ENCODE peak calls at places on chromosomes 7 and 10, in four cellular contexts. N is GM23338, F is SK-N-SH, R is GM23248. U is an unnamed sample.

GRCh38 chr10:125076121-125076825 is 84.1 kb downstream of the CTBP2 start:
- DNase-seq in N (no peak), R (no peak), F (no peak), U (no peak)

GRCh38 chr7:150856303-150857275 is 4.3 kb downstream of the AOC1 start:
- DNase-seq in N (no peak), F (no peak), R (no peak), U (no peak)

GRCh38 chr10:72720814-72721665 is 29.1 kb downstream of the MCU start:
- DNase-seq in N (no peak), F (no peak), R (peak; percentile 32), U (no peak)

GRCh38 chr10:110558034-110558433 is 9.5 kb upstream of the SMC3 start:
- DNase-seq in F (no peak), R (no peak), N (no peak), U (no peak)

GRCh38 chr10:114776908-114777307 is 44.7 kb upstream of the FHIP2A start:
- DNase-seq in R (no peak), F (no peak), N (no peak), U (no peak)

GRCh38 chr10:74179124-74179710 is 28.2 kb downstream of the ADK start:
- DNase-seq in N (no peak), F (no peak), R (peak; percentile 30), U (no peak)

GRCh38 chr7:155398944-155399343 is 59.0 kb upstream of the EN2 start:
- DNase-seq in F (peak; percentile 69), N (no peak), R (no peak), U (peak; percentile 66)

GRCh38 chr7:3333861-3334260 is 32.8 kb downstream of the SDK1 start:
- DNase-seq in F (no peak), R (no peak), N (no peak), U (no peak)

GRCh38 chr10:72389022-72389421 is 34.3 kb upstream of the DNAJB12 start:
- DNase-seq in N (no peak), R (no peak), F (no peak), U (no peak)

GRCh38 chr7:136956671-136957070 is 88.2 kb downstream of the CHRM2 start:
- DNase-seq in N (no peak), R (no peak), F (no peak), U (no peak)

GRCh38 chr7:25215694-25216335 is 12.5 kb downstream of the NPVF start:
- DNase-seq in F (no peak), N (peak; percentile 41), R (no peak), U (no peak)

GRCh38 chr7:114084381-114085312 is 165.8 kb upstream of the PPP1R3A start:
- DNase-seq in F (peak; percentile 44), N (peak; percentile 58), R (peak; percentile 65), U (no peak)

GRCh38 chr7:103636153-103636552 is 190.1 kb upstream of the SLC26A5 start:
- DNase-seq in F (no peak), R (peak; percentile 47), N (peak; percentile 70), U (no peak)

GRCh38 chr7:74604326-74605020 is 53.0 kb upstream of the GTF2I start:
- DNase-seq in F (no peak), N (no peak), R (peak; percentile 69), U (peak; percentile 31)

GRCh38 chr7:102431617-102432298 is 1.6 kb upstream of the ORAI2 start:
- DNase-seq in N (no peak), F (no peak), R (no peak), U (peak; percentile 55)

GRCh38 chr10:24381235-24382010 is 172.5 kb downstream of the KIAA1217 start:
- DNase-seq in R (no peak), F (no peak), N (no peak), U (no peak)

GRCh38 chr7:40881405-40881926 is 746.7 kb downstream of the SUGCT start:
- DNase-seq in N (no peak), R (no peak), F (no peak), U (no peak)

GRCh38 chr10:44965651-44966097 is 6.1 kb downstream of the RASSF4 start:
- DNase-seq in R (no peak), F (no peak), N (no peak), U (peak; percentile 47)

GRCh38 chr7:1385809-1386622 is 73.3 kb downstream of the MICALL2 start:
- DNase-seq in F (peak; percentile 57), R (no peak), N (peak; percentile 52), U (no peak)

GRCh38 chr10:11754620-11755019 is 12.4 kb downstream of the ECHDC3 start:
- DNase-seq in R (no peak), N (no peak), F (no peak), U (no peak)

GRCh38 chr10:133129854-133130495 is 30.0 kb upstream of the KNDC1 start:
- DNase-seq in N (no peak), R (no peak), F (peak; percentile 50), U (no peak)

GRCh38 chr7:46344533-46344932 is 423.5 kb upstream of the IGFBP3 start:
- DNase-seq in F (no peak), N (no peak), R (no peak), U (no peak)

GRCh38 chr10:68397005-68397404 is 10.1 kb downstream of the RUFY2 start:
- DNase-seq in F (no peak), N (no peak), R (no peak), U (no peak)

GRCh38 chr10:116948530-116948870 is 56.5 kb downstream of the SHTN1 start:
- DNase-seq in N (no peak), F (no peak), R (no peak), U (no peak)

GRCh38 chr10:89555688-89556445 is 20.5 kb upstream of the SLC16A12 start:
- DNase-seq in N (peak; percentile 34), R (no peak), F (no peak), U (no peak)

GRCh38 chr7:26853788-26854393 is 10.5 kb downstream of the SKAP2 start:
- DNase-seq in R (peak; percentile 74), F (peak; percentile 20), N (peak; percentile 28), U (peak; percentile 83)

GRCh38 chr10:47043928-47044544 is 132.8 kb downstream of the PTPN20 start:
- DNase-seq in F (no peak), R (no peak), N (no peak), U (no peak)

GRCh38 chr7:16071246-16071857 is 350.0 kb downstream of the CRPPA start:
- DNase-seq in F (peak; percentile 39), R (peak; percentile 77), N (peak; percentile 82), U (peak; percentile 90)

GRCh38 chr7:24979470-24979862 is 512 bp downstream of the OSBPL3 start:
- DNase-seq in F (peak; percentile 86), N (no peak), R (peak; percentile 89), U (peak; percentile 89)

GRCh38 chr10:13526952-13527863 is 1.6 kb downstream of the BEND7 start:
- DNase-seq in N (peak; percentile 32), F (no peak), R (peak; percentile 86), U (no peak)

GRCh38 chr7:139691253-139691781 is 86.5 kb downstream of the HIPK2 start:
- DNase-seq in F (peak; percentile 81), R (no peak), N (no peak), U (no peak)

GRCh38 chr7:139695616-139696015 is 82.2 kb downstream of the HIPK2 start:
- DNase-seq in F (no peak), R (peak; percentile 65), N (no peak), U (no peak)

GRCh38 chr7:139694389-139694676 is 83.5 kb downstream of the HIPK2 start:
- DNase-seq in N (no peak), R (no peak), F (no peak), U (no peak)

GRCh38 chr7:139693651-139694388 is 84.0 kb downstream of the HIPK2 start:
- DNase-seq in N (no peak), F (no peak), R (no peak), U (no peak)

GRCh38 chr7:139692723-139693122 is 85.1 kb downstream of the HIPK2 start:
- DNase-seq in F (no peak), R (no peak), N (no peak), U (no peak)
- H2AFZ ChIP-seq in F (no peak overlapping the region), R (no peak overlapping the region), N (no peak overlapping the region), U (no peak overlapping the region)

DNA sequence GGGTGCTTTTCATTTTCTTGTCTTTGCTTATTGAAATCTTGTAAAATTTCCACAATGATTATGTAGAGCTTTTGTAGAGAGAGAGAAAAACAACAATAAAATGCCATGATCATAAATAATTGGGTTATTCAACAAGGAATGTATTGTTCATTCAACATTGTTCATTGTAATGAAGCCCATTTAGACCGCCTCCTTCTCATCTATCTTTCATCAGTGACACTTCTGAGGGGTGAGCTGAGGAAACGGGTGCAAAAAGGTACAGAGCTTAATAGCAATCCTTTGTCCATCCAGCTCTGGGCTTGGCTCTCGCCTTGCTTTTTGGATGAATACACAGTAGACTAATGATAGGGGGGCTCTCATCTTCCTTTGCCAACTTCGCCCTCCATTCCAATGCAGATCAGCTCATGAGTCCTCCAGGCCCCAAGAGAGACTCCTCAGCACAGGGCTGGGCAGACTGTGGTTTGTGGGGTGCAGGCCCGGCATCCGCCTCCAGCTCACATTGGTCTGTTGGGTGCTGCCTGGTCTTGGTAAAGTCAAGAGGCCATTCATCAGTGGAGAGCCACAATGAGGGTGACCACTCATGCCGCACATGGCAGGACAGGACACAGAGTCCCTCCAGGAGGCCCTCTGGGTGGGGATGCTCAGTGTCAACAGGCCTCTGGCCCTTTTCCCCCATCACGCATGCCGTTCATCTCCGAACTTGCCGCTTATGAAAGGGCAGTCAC is 17.9 kb upstream of the PPA1 start:
- DNase-seq in N (no peak), F (no peak), R (no peak), U (no peak)
- H3K9me2 ChIP-seq in N (no peaks in the 10 kb centered on the region), F (no peaks in the 10 kb centered on the region), R (no peaks in the 10 kb centered on the region), U (no peaks in the 10 kb centered on the region)

DNA sequence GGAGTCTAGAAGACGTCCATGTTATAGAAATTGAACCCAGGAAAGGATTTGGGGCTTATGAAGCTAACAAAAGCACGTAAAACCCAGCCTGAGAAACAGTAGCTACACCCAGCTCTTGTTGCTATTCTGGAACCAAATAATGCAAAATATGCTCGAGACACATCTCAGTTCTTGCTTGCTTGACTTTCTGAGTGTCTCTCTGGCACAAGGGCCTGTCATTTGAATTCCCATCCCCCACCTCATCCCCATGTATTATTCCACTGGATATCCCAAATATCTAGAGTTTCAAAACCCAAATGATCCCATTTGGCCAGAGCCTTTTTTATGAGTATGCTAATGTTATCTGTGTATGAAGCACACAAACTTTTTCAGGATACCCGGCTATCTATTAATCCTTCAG is 48.2 kb upstream of the AGBL3 start:
- DNase-seq in R (no peak), F (no peak), N (no peak), U (no peak)
- H3K4me1 ChIP-seq in R (peaks cover 54% of the 10 kb centered on the region), F (no peaks in the 10 kb centered on the region), N (no peaks in the 10 kb centered on the region), U (peaks cover 24% of the 10 kb centered on the region)

DNA sequence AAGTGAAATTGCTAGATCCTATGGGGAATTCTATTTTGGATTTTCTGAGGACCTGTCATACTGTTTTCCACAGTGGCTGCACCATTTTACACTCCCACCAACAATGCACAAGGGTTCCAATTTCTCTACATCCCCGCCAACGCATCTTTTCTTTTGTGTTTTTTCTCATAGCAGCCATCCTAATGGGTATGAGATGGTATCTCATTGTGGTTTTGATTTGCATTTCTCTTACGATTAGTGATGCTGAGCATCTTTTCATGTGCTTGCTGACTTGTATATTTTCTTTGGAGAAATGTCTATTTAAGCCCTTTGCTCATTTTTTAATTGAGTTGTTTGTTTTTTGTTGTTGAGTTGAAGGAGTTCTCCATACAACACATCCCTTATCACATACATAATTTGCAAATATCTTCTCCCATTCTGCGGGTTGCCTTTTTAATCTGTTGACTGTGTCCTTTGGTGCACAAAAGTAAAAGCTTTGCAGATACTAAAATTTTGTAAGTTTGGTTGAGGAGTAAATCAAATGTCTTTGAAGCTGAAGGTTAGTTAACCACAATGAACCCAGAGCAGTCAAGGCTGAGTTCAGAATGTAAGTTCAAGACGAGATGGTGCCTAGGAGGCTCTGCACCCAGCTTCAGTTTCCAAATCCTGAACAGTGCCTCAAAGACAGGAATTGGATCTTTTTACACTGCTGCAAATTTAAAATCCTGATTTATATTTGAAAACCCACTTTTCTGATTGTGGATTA is 195.4 kb downstream of the COBL start:
- DNase-seq in N (no peak), F (no peak), R (no peak), U (no peak)
- H2AFZ ChIP-seq in N (no peak overlapping the region), F (no peak overlapping the region), R (no peak overlapping the region), U (no peak overlapping the region)

GRCh38 chr10:70479161-70479531 is 579 bp downstream of the PALD1 start:
- DNase-seq in R (no peak), F (no peak), N (peak; percentile 55), U (peak; percentile 78)
- H3K9me2 ChIP-seq in R (no peaks in the 10 kb centered on the region), F (no peaks in the 10 kb centered on the region), N (no peaks in the 10 kb centered on the region), U (no peaks in the 10 kb centered on the region)